ENCODE peak calls at places on chromosome 12, in seven cellular contexts. Z is CD8-positive, alpha-beta T cell; F is breast epithelium; C is tibial nerve; J is tibial artery; R is ascending aorta; H is left lung. A is an unnamed sample.
A peak's percentile ranks its signal among the peaks of the same experiment; 100 is the strongest.

GRCh38 chr12:30598889-30599288 is 96.8 kb downstream of the IPO8 start:
- DNase-seq in Z (no peak), F (no peak), C (no peak), J (no peak), R (no peak), H (no peak), A (no peak)

GRCh38 chr12:114240288-114240687 is 165.7 kb downstream of the TBX5 start:
- DNase-seq in Z (no peak), F (no peak), C (no peak), J (no peak), R (no peak), H (no peak), A (no peak)

GRCh38 chr12:48157889-48158370 is 615 bp upstream of the ASB8 start:
- DNase-seq in Z (no peak), F (no peak), C (no peak), J (no peak), R (no peak), H (no peak), A (no peak)

GRCh38 chr12:95970905-95971304 is 25.2 kb downstream of the HAL start:
- DNase-seq in Z (no peak), F (no peak), C (no peak), J (no peak), R (no peak), H (no peak), A (no peak)

GRCh38 chr12:3119745-3120660 is 42.8 kb downstream of the TSPAN9 start:
- DNase-seq in Z (no peak), F (peak; percentile 78), C (no peak), J (peak; percentile 68), R (peak; percentile 42), H (no peak), A (peak; percentile 70)

GRCh38 chr12:6254491-6254890 is 54.3 kb downstream of the CD9 start:
- DNase-seq in Z (no peak), F (no peak), C (no peak), J (no peak), R (no peak), H (no peak), A (no peak)

GRCh38 chr12:5018677-5019076 is 25.0 kb upstream of the KCNA5 start:
- DNase-seq in Z (no peak), F (no peak), C (no peak), J (no peak), R (no peak), H (no peak), A (no peak)

GRCh38 chr12:92338671-92339070 is 193.0 kb upstream of the BTG1 start:
- DNase-seq in Z (no peak), F (no peak), C (no peak), J (no peak), R (no peak), H (no peak), A (no peak)

GRCh38 chr12:64385468-64385867 is 5.1 kb downstream of the C12orf56 start:
- DNase-seq in Z (no peak), F (no peak), C (no peak), J (no peak), R (no peak), H (no peak), A (no peak)

GRCh38 chr12:43551271-43551970 is 582 bp downstream of the ADAMTS20 start:
- DNase-seq in Z (no peak), F (no peak), C (no peak), J (no peak), R (no peak), H (no peak), A (no peak)

GRCh38 chr12:56190695-56191155 is 1.4 kb upstream of the SMARCC2 start:
- DNase-seq in Z (no peak), F (no peak), C (no peak), J (no peak), R (no peak), H (no peak), A (no peak)

GRCh38 chr12:61397668-61398067 is 862.5 kb upstream of the USP15 start:
- DNase-seq in Z (no peak), F (no peak), C (no peak), J (no peak), R (no peak), H (no peak), A (no peak)

GRCh38 chr12:3496964-3497363 is 6.0 kb downstream of the PRMT8 start:
- DNase-seq in Z (no peak), F (no peak), C (no peak), J (no peak), R (no peak), H (no peak), A (no peak)

GRCh38 chr12:64729909-64730584 is 29.2 kb downstream of the GNS start:
- DNase-seq in Z (no peak), F (no peak), C (no peak), J (no peak), R (no peak), H (no peak), A (no peak)

GRCh38 chr12:106246891-106247730 is 709 bp downstream of the CKAP4 start:
- DNase-seq in Z (peak; percentile 62), F (peak; percentile 63), C (peak; percentile 59), J (peak; percentile 68), R (no peak), H (peak; percentile 67), A (peak; percentile 92)

GRCh38 chr12:127594351-127594970 is 672.5 kb upstream of the TMEM132C start:
- DNase-seq in Z (no peak), F (no peak), C (no peak), J (no peak), R (no peak), H (no peak), A (no peak)

GRCh38 chr12:6377667-6377994 is 2.3 kb upstream of the SCNN1A start:
- DNase-seq in Z (no peak), F (no peak), C (no peak), J (peak; percentile 27), R (no peak), H (peak; percentile 83), A (peak; percentile 73)

DNA sequence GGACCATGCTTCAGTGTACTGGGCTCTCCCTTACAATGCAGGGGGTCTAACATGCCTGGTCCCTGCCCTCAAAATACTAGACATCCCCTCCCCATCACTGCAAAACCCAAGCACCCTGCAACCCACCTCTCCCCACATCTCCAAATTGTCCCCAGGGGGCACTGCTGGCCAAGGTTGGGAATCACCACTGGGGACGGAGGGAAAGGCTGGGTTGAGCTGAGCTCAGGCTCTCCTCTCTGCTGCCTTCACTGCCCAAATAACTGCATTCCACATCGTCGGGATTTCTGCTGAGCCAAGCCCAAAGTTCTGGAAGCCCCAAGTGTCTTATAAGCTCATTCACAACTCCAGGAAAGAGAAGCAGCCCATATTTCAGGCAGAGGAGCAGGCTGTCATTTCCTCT is 69.6 kb downstream of the NT5DC3 start:
- DNase-seq in Z (no peak), F (no peak), C (peak; percentile 17), J (peak; percentile 40), R (no peak), H (no peak), A (peak; percentile 31)
- TF ChIP-seq CTCF in Z (no peak), F (peak; percentile 18), C (peak; percentile 46), J (peak; percentile 53), R (no peak), H (peak; percentile 27), A (no peak)

GRCh38 chr12:120094485-120094884 is 22.1 kb downstream of the RAB35 start:
- DNase-seq in Z (no peak), F (no peak), C (no peak), J (no peak), R (no peak), H (no peak), A (no peak)

GRCh38 chr12:120092531-120093335 is 23.8 kb downstream of the RAB35 start:
- DNase-seq in Z (no peak), F (no peak), C (no peak), J (no peak), R (no peak), H (no peak), A (no peak)

GRCh38 chr12:120091371-120092090 is 25.0 kb downstream of the RAB35 start:
- DNase-seq in Z (no peak), F (no peak), C (no peak), J (no peak), R (no peak), H (no peak), A (peak; percentile 55)

GRCh38 chr12:120093592-120094355 is 22.8 kb downstream of the RAB35 start:
- DNase-seq in Z (no peak), F (no peak), C (no peak), J (no peak), R (no peak), H (no peak), A (no peak)

DNA sequence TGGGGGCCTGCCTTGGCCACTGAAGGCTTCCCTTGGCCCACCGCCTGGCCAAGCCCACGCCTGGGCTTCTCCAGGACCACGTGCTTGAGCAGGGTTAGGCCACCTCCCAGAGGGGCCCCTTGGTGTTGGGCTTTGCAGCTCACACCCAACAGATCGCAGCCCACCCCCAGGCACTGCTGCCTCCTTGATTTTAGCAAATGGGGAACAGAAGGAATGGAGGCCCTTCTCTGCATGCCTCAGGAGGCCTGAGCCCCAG is 23.3 kb downstream of the RAB35 start:
- DNase-seq in Z (no peak), F (no peak), C (no peak), J (no peak), R (no peak), H (no peak), A (no peak)
- H3K4me1 ChIP-seq in Z (no peaks in the 10 kb centered on the region), F (no peaks in the 10 kb centered on the region), C (no peaks in the 10 kb centered on the region), J (no peaks in the 10 kb centered on the region), R (no peaks in the 10 kb centered on the region), H (peaks cover 3% of the 10 kb centered on the region), A (no peaks in the 10 kb centered on the region)

GRCh38 chr12:53047221-53048032 is 2.4 kb upstream of the TNS2 start:
- DNase-seq in Z (peak; percentile 64), F (peak; percentile 76), C (peak; percentile 73), J (peak; percentile 84), R (no peak), H (peak; percentile 76), A (peak; percentile 90)
- TF ChIP-seq CTCF in Z (no peak), F (peak; percentile 35), C (peak; percentile 83), J (no peak), R (peak; percentile 77), H (no peak), A (no peak)

GRCh38 chr12:128807161-128807724 is 16.5 kb downstream of the SLC15A4 start:
- DNase-seq in Z (no peak), F (peak; percentile 25), C (no peak), J (peak; percentile 39), R (no peak), H (no peak), A (no peak)
- H3K4me1 ChIP-seq in Z (peaks cover 16% of the 10 kb centered on the region), F (no peaks in the 10 kb centered on the region), C (peaks cover 14% of the 10 kb centered on the region), J (peaks cover 9% of the 10 kb centered on the region), R (no peaks in the 10 kb centered on the region), H (peaks cover 44% of the 10 kb centered on the region), A (peaks cover 24% of the 10 kb centered on the region)

DNA sequence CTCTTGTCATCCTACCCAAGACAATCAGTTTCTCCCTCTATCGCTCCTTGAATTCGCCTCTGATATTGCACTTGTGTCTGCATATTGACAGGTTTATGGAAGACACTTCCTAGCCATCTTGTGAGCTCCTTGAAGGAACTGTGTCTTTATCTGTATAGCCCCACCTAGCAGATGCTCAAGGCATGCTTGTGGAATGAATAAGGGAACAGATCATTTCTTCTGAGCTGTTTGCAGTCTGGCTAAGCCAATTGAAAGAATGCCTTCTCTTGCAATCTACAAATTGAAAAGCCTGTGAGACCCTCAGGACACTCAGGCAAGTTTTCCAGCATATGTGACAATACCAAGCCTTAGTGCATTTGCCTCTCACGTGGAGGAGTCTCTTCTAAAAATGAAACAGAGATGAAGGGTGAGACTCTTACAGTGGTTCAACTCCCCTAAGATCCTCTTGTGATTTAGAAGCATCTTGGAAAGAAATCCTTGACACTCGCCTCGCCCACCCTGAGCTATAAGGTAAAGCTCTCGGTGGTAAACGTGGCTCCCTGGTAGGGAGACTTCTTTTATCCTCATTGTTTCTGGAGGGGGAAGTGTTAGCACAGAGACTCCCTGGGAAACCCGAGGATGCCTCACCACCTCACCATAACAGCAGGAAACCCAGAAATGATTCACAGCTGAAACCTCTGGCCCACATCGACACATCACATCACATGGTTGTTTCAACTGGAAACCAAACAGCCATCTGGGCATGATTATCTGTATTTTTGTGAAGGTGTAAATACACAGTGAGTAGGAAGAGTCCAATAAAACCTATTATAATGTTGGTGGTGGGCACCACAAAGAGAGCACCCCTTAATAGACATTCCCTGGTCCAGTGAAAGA is 112.3 kb upstream of the BCL2L14 start:
- DNase-seq in Z (peak; percentile 33), F (no peak), C (no peak), J (no peak), R (no peak), H (no peak), A (no peak)
- TF ChIP-seq CTCF in Z (no peak), F (no peak), C (no peak), J (no peak), R (no peak), H (no peak), A (no peak)